ENCODE peak calls at places on chromosome 21, in eight cellular contexts. O is CD8-positive, alpha-beta T cell; N is cardiac muscle cell; Z is psoas muscle; S is brain microvascular endothelial cell; E is WERI-Rb-1; Y is heart left ventricle; W is adrenal gland. J is an unnamed sample.

GRCh38 chr21:32099812-32100416 is 178.9 kb downstream of the MIS18A start:
- DNase-seq in W (no peak), S (no peak), N (no peak), Y (no peak), E (peak), O (no peak), Z (no peak), J (no peak)

GRCh38 chr21:26124421-26124833 is 46.1 kb downstream of the APP start:
- DNase-seq in W (no peak), E (no peak), N (peak), Z (no peak), Y (no peak), S (peak), O (no peak), J (peak)

GRCh38 chr21:27422435-27422834 is 455.5 kb upstream of the ADAMTS5 start:
- DNase-seq in E (no peak), W (no peak), O (no peak), N (no peak), Z (no peak), S (no peak), Y (no peak), J (peak)

GRCh38 chr21:26966978-26967913 is at the start of gene ADAMTS5:
- DNase-seq in N (peak), O (no peak), Y (peak), E (no peak), S (peak), W (no peak), Z (peak), J (peak)

GRCh38 chr21:15978158-15978805 is 248.5 kb downstream of the USP25 start:
- DNase-seq in Y (no peak), E (no peak), Z (no peak), S (no peak), O (no peak), W (no peak), N (peak), J (peak)

GRCh38 chr21:27423906-27424595 is 457.2 kb upstream of the ADAMTS5 start:
- DNase-seq in W (no peak), O (no peak), Y (no peak), Z (no peak), E (no peak), S (peak), N (peak), J (peak)

GRCh38 chr21:16002872-16003466 is 273.2 kb downstream of the USP25 start:
- DNase-seq in Z (no peak), N (peak), E (no peak), S (peak), O (no peak), Y (no peak), W (no peak), J (peak)

GRCh38 chr21:38751379-38752050 is 54.2 kb upstream of the ETS2 start:
- DNase-seq in Z (peak), E (no peak), O (no peak), W (peak), S (peak), N (peak), Y (peak), J (no peak)

GRCh38 chr21:34517491-34518245 is 5.7 kb upstream of the KCNE1 start:
- DNase-seq in E (no peak), N (no peak), W (no peak), Z (no peak), S (no peak), Y (no peak), O (no peak), J (no peak)

GRCh38 chr21:36441715-36442114 is 38.2 kb downstream of the CLDN14 start:
- DNase-seq in N (no peak), S (no peak), Z (no peak), Y (no peak), W (no peak), E (no peak), O (no peak), J (no peak)

GRCh38 chr21:17340081-17340480 is 172.8 kb upstream of the CXADR start:
- DNase-seq in E (no peak), S (no peak), O (no peak), N (no peak), Z (no peak), Y (no peak), W (no peak), J (no peak)

GRCh38 chr21:32299695-32300094 is 1.0 kb downstream of the MRAP start:
- DNase-seq in E (no peak), O (no peak), S (no peak), Z (no peak), W (no peak), Y (no peak), N (no peak), J (no peak)

GRCh38 chr21:37367301-37367757 is 756 bp downstream of the DYRK1A start:
- DNase-seq in Z (no peak), O (no peak), E (no peak), W (no peak), Y (peak), N (peak), S (no peak), J (no peak)

GRCh38 chr21:15592271-15592860 is 137.4 kb upstream of the USP25 start:
- DNase-seq in S (peak), O (no peak), Y (no peak), W (peak), N (peak), E (no peak), Z (no peak), J (peak)

GRCh38 chr21:35578831-35579470 is 481.4 kb downstream of the SETD4 start:
- DNase-seq in Z (no peak), W (no peak), N (peak), Y (no peak), E (no peak), S (no peak), O (no peak), J (peak)

GRCh38 chr21:43644609-43645008 is 14.7 kb downstream of the HSF2BP start:
- DNase-seq in W (no peak), S (peak), E (no peak), Y (no peak), O (no peak), N (peak), Z (no peak), J (peak)

GRCh38 chr21:38567577-38568360 is 69.5 kb upstream of the ERG start:
- DNase-seq in Z (no peak), E (peak), N (peak), W (no peak), O (no peak), Y (no peak), S (peak), J (peak)

GRCh38 chr21:36656138-36656537 is 42.8 kb upstream of the SIM2 start:
- DNase-seq in O (no peak), Y (no peak), N (no peak), W (no peak), S (no peak), E (no peak), Z (no peak), J (no peak)

GRCh38 chr21:34877485-34878128 is 171.5 kb downstream of the RUNX1 start:
- DNase-seq in S (no peak), N (no peak), W (no peak), Y (no peak), E (no peak), O (no peak), Z (no peak), J (no peak)

GRCh38 chr21:20661745-20662470 is 336.3 kb upstream of the NCAM2 start:
- DNase-seq in Z (no peak), Y (no peak), E (no peak), W (no peak), N (no peak), O (no peak), S (no peak), J (no peak)

GRCh38 chr21:35768187-35768586 is 292.1 kb downstream of the SETD4 start:
- DNase-seq in O (no peak), S (no peak), N (no peak), E (no peak), W (no peak), Z (no peak), Y (no peak), J (no peak)

GRCh38 chr21:38295997-38296764 is 39.4 kb downstream of the KCNJ15 start:
- DNase-seq in E (no peak), W (no peak), O (no peak), Z (no peak), Y (no peak), S (no peak), N (peak), J (peak)

GRCh38 chr21:46572850-46573249 is 32.0 kb downstream of the S100B start:
- DNase-seq in N (no peak), O (no peak), Z (no peak), Y (no peak), W (no peak), E (no peak), S (no peak), J (no peak)

GRCh38 chr21:17818158-17819113 is 720 bp downstream of the C21orf91 start:
- DNase-seq in O (peak), N (peak), Y (peak), Z (no peak), S (peak), W (peak), E (peak), J (peak)

GRCh38 chr21:25639922-25640670 is 1.0 kb downstream of the JAM2 start:
- DNase-seq in Y (peak), E (peak), O (no peak), N (no peak), W (peak), S (no peak), Z (peak), J (no peak)

GRCh38 chr21:28521932-28522826 is 470.5 kb downstream of the LTN1 start:
- DNase-seq in Y (no peak), O (no peak), N (peak), E (no peak), W (no peak), Z (no peak), S (peak), J (peak)

GRCh38 chr21:35005077-35005476 is 44.0 kb downstream of the RUNX1 start:
- DNase-seq in S (no peak), W (no peak), Z (no peak), Y (no peak), E (no peak), O (no peak), N (no peak), J (no peak)

GRCh38 chr21:35529141-35529863 is 480.2 kb upstream of the RUNX1 start:
- DNase-seq in N (peak), W (no peak), Y (no peak), Z (no peak), E (no peak), S (peak), O (peak), J (no peak)

GRCh38 chr21:18908641-18909040 is 505.1 kb upstream of the TMPRSS15 start:
- DNase-seq in Z (no peak), E (no peak), N (no peak), Y (no peak), S (no peak), W (no peak), O (no peak), J (no peak)

GRCh38 chr21:8993943-8994639 is 1527.3 kb upstream of the TPTE start:
- DNase-seq in W (no peak), E (no peak), N (no peak), Z (no peak), Y (no peak), S (no peak), O (no peak), J (no peak)

GRCh38 chr21:34889287-34889536 is 159.9 kb downstream of the RUNX1 start:
- DNase-seq in E (no peak), Y (peak), S (peak), N (peak), Z (peak), W (no peak), O (no peak), J (peak)

GRCh38 chr21:39489380-39489924 is 37.7 kb downstream of the SH3BGR start:
- DNase-seq in S (no peak), O (no peak), Y (no peak), W (no peak), Z (no peak), N (no peak), E (no peak), J (no peak)

GRCh38 chr21:27035791-27036190 is 68.9 kb upstream of the ADAMTS5 start:
- DNase-seq in Z (no peak), S (no peak), E (no peak), W (no peak), Y (no peak), N (no peak), O (no peak), J (no peak)

GRCh38 chr21:36330904-36331303 is 10.9 kb downstream of the MORC3 start:
- DNase-seq in N (peak), O (no peak), E (peak), Y (no peak), S (peak), Z (no peak), W (no peak), J (peak)

GRCh38 chr21:26470361-26471115 is 102.5 kb downstream of the CYYR1 start:
- DNase-seq in O (no peak), E (no peak), S (no peak), Z (no peak), Y (no peak), N (no peak), W (no peak), J (no peak)

GRCh38 chr21:38984982-38985422 is 179.3 kb downstream of the ETS2 start:
- DNase-seq in S (no peak), Y (no peak), Z (no peak), O (no peak), E (no peak), W (no peak), N (peak), J (peak)

GRCh38 chr21:29002442-29003144 is 9.9 kb upstream of the LTN1 start:
- DNase-seq in Y (peak), O (peak), S (peak), E (peak), W (peak), N (peak), Z (peak), J (peak)

DNA sequence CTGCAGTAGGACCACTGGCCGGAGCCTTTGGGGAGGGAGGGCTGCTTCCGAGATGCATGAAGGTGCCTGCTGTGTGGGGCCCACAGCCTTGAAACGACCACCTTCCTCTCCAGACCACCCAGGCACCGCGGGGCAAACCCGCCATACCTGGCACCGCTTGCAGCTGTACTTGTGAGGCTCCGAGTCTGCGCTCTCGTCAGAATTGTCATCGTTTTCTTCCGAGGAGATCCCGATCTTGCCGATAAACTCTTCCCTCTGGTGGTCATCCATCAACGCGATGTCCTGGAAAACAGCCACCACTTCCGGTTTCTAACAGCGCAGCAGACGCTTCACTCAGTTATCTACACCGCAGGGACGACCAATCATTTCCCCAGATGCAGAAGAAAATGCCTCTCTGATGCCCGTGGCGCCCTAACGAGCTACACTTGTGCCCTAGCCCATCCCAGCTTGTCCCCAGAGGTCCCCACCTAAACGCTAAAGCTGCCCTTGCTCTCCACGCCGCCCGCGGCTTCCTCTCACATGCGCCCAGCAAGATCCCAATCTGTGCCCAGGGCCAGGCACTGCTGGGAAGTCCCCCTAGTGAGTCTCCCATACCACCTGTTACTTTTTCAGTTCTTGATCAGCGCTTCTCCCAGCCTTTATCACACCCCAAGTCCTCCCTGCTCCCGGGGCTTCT is 55.0 kb upstream of the RIPK4 start:
- DNase-seq in O (no peak), W (no peak), N (no peak), E (no peak), S (no peak), Z (no peak), Y (no peak), J (no peak)
- TF ChIP-seq CTCF in O (no peak), W (no peak), N (no peak), E (no peak), S (no peak), Z (no peak), Y (no peak), J (no peak)

GRCh38 chr21:45540601-45540970 is 1.7 kb downstream of the SLC19A1 start:
- DNase-seq in E (peak), Y (peak), O (no peak), S (no peak), W (peak), N (no peak), Z (no peak), J (no peak)
- H3K4me3 ChIP-seq in E (no peak), Y (no peak), O (no peak), S (no peak), W (no peak), N (no peak), Z (no peak), J (no peak)

GRCh38 chr21:45192332-45192731 is 95.4 kb downstream of the POFUT2 start:
- DNase-seq in Z (no peak), N (no peak), W (no peak), E (no peak), S (no peak), Y (no peak), O (no peak), J (no peak)
- TF ChIP-seq CTCF in Z (no peak), N (no peak), W (no peak), E (peak), S (peak), Y (no peak), O (no peak), J (no peak)

DNA sequence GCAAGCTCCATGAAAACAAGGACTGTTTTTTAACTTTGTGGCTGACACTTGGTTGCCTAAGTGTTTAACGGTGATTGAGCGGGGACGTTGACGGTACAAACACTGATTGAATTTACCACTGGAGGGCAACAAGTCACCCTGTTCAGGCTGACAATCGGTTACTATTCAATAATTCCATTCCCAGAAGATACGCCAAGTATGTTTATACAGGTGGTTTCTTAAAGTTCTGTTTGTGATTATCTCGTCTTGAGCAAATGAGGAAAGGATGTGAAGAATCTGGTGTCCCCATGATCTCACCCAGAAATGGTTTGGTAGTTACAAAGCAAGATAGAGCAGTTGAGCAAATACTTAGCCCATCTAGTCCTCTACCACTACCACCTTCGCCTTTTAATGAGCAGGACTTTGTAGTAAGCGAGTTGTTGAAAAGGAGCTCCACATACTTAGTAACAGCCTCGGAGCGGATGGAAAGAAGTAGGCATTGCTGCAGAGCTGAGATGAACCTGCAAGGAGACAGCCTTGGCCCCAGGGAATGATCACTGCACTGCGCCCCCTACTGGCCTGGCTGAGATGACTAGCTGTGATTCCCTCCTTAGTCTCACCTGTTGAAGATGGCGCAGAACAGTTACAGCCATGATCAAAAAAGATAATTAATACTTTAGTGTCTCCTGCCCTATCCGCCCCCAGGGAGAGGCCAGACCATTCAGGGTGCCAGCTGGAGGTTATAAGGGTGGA is 36.3 kb downstream of the IFNAR1 start:
- DNase-seq in O (peak), E (peak), N (peak), Y (peak), W (peak), S (peak), Z (peak), J (peak)
- H3K4me3 ChIP-seq in O (peak), E (peak), N (peak), Y (peak), W (peak), S (no peak), Z (peak), J (no peak)

GRCh38 chr21:40516336-40516735 is 330.6 kb downstream of the DSCAM start:
- DNase-seq in S (no peak), Z (peak), Y (no peak), O (no peak), N (no peak), E (no peak), W (peak), J (no peak)

GRCh38 chr21:40511976-40512375 is 335.0 kb downstream of the DSCAM start:
- DNase-seq in O (no peak), Y (no peak), E (no peak), Z (no peak), N (no peak), W (no peak), S (no peak), J (peak)

GRCh38 chr21:40507978-40508377 is 339.0 kb downstream of the DSCAM start:
- DNase-seq in Y (no peak), Z (no peak), E (no peak), N (no peak), S (no peak), O (no peak), W (no peak), J (peak)

GRCh38 chr21:40512590-40512989 is 334.4 kb downstream of the DSCAM start:
- DNase-seq in S (no peak), O (no peak), Y (no peak), W (no peak), Z (no peak), E (peak), N (no peak), J (no peak)
- TF ChIP-seq CTCF in S (peak), O (no peak), Y (no peak), W (no peak), Z (peak), E (peak), N (no peak), J (peak)

GRCh38 chr21:42524341-42525227 is 10.9 kb downstream of the SLC37A1 start:
- DNase-seq in E (no peak), Z (peak), N (no peak), W (no peak), S (peak), O (peak), Y (peak), J (peak)
- H3K4me3 ChIP-seq in E (no peak), Z (peak), N (no peak), W (peak), S (peak), O (peak), Y (peak), J (peak)